ENCODE peak calls at places on chromosomes 2 and 18, in eight cellular contexts. V, N, W, P, H, C, U and K are unnamed samples.

GRCh38 chr2:116585654-116586053 is 1228.8 kb upstream of the DDX18 start:
- DNase-seq in V (no peak), N (no peak), W (no peak), P (no peak), H (no peak), C (no peak), U (no peak), K (no peak)

GRCh38 chr2:44713170-44713569 is 228.3 kb upstream of the SIX3 start:
- DNase-seq in V (no peak), N (no peak), W (peak), P (no peak), H (no peak), C (no peak), U (no peak), K (peak)

GRCh38 chr2:134372611-134373131 is 118.8 kb downstream of the MGAT5 start:
- DNase-seq in V (peak), N (peak), W (no peak), P (peak), H (peak), C (no peak), U (no peak), K (peak)

GRCh38 chr2:128469203-128469602 is 150.5 kb upstream of the HS6ST1 start:
- DNase-seq in V (no peak), N (no peak), W (no peak), P (no peak), H (no peak), C (no peak), U (no peak), K (peak)

GRCh38 chr2:26429779-26430654 is 28.3 kb downstream of the DRC1 start:
- DNase-seq in V (no peak), N (no peak), W (no peak), P (peak), H (no peak), C (no peak), U (no peak), K (no peak)

GRCh38 chr2:239778861-239779591 is 246.1 kb downstream of the NDUFA10 start:
- DNase-seq in V (no peak), N (no peak), W (no peak), P (no peak), H (no peak), C (no peak), U (no peak), K (no peak)

GRCh38 chr2:223701761-223702160 is 99.6 kb upstream of the SCG2 start:
- DNase-seq in V (no peak), N (no peak), W (no peak), P (no peak), H (no peak), C (no peak), U (no peak), K (no peak)

GRCh38 chr2:198273670-198274069 is 469.3 kb downstream of the PLCL1 start:
- DNase-seq in V (no peak), N (peak), W (no peak), P (no peak), H (peak), C (no peak), U (no peak), K (peak)

GRCh38 chr18:75008186-75008585 is 200.8 kb downstream of the PTGR3 start:
- DNase-seq in V (no peak), N (no peak), W (no peak), P (no peak), H (no peak), C (no peak), U (no peak), K (no peak)

GRCh38 chr2:217994776-217995274 is 8.0 kb downstream of the TNS1 start:
- DNase-seq in V (peak), N (peak), W (no peak), P (no peak), H (peak), C (no peak), U (no peak), K (peak)

GRCh38 chr18:54983041-54983686 is 23.9 kb upstream of the CCDC68 start:
- DNase-seq in V (peak), N (peak), W (peak), P (no peak), H (peak), C (peak), U (no peak), K (peak)

GRCh38 chr18:55651236-55651635 is 63.2 kb upstream of the TCF4 start:
- DNase-seq in V (no peak), N (no peak), W (no peak), P (no peak), H (no peak), C (no peak), U (no peak), K (peak)

GRCh38 chr18:32049393-32050161 is 31.0 kb downstream of the RNF125 start:
- DNase-seq in V (no peak), N (peak), W (peak), P (peak), H (no peak), C (no peak), U (peak), K (no peak)

GRCh38 chr2:107663632-107664031 is 163.1 kb upstream of the RGPD4 start:
- DNase-seq in V (no peak), N (no peak), W (no peak), P (no peak), H (no peak), C (no peak), U (no peak), K (no peak)

GRCh38 chr18:56560992-56561391 is 77.4 kb downstream of the TXNL1 start:
- DNase-seq in V (no peak), N (no peak), W (no peak), P (no peak), H (no peak), C (no peak), U (no peak), K (no peak)

GRCh38 chr2:43942001-43942400 is 53.8 kb downstream of the LRPPRC start:
- DNase-seq in V (no peak), N (peak), W (no peak), P (no peak), H (peak), C (no peak), U (no peak), K (peak)

GRCh38 chr2:191675807-191676667 is 1.9 kb upstream of the NABP1 start:
- DNase-seq in V (no peak), N (no peak), W (peak), P (peak), H (no peak), C (no peak), U (peak), K (peak)

GRCh38 chr2:95391641-95392310 is 10.7 kb upstream of the FAHD2A start:
- DNase-seq in V (no peak), N (no peak), W (no peak), P (no peak), H (no peak), C (peak), U (no peak), K (no peak)

GRCh38 chr18:49368876-49369440 is 91.5 kb downstream of the DYM start:
- DNase-seq in V (peak), N (peak), W (no peak), P (peak), H (no peak), C (peak), U (no peak), K (no peak)

GRCh38 chr2:150478206-150478974 is 9.1 kb downstream of the RND3 start:
- DNase-seq in V (peak), N (peak), W (no peak), P (no peak), H (no peak), C (no peak), U (no peak), K (no peak)

GRCh38 chr18:37532917-37533316 is 32.7 kb downstream of the CELF4 start:
- DNase-seq in V (no peak), N (no peak), W (no peak), P (no peak), H (no peak), C (no peak), U (no peak), K (no peak)

GRCh38 chr2:138415891-138416494 is 85.6 kb upstream of the SPOPL start:
- DNase-seq in V (peak), N (peak), W (no peak), P (no peak), H (peak), C (no peak), U (no peak), K (peak)

GRCh38 chr2:179580378-179581146 is 280.9 kb downstream of the ZNF385B start:
- DNase-seq in V (no peak), N (no peak), W (no peak), P (peak), H (no peak), C (peak), U (no peak), K (no peak)

GRCh38 chr2:169365093-169365483 is 2.8 kb upstream of the LRP2 start:
- DNase-seq in V (peak), N (peak), W (peak), P (no peak), H (no peak), C (no peak), U (no peak), K (no peak)

GRCh38 chr2:9655441-9656269 is 24.9 kb upstream of the YWHAQ start:
- DNase-seq in V (peak), N (peak), W (peak), P (no peak), H (peak), C (no peak), U (peak), K (peak)

GRCh38 chr2:23695214-23696162 is 231.4 kb downstream of the ATAD2B start:
- DNase-seq in V (no peak), N (no peak), W (no peak), P (peak), H (no peak), C (no peak), U (no peak), K (no peak)

GRCh38 chr2:178125862-178126261 is 13.6 kb downstream of the RBM45 start:
- DNase-seq in V (no peak), N (no peak), W (no peak), P (no peak), H (no peak), C (no peak), U (no peak), K (no peak)

GRCh38 chr2:36615214-36615613 is 17.2 kb upstream of the FEZ2 start:
- DNase-seq in V (peak), N (peak), W (no peak), P (no peak), H (peak), C (no peak), U (no peak), K (peak)

GRCh38 chr2:144596074-144596871 is 76.4 kb upstream of the ZEB2 start:
- DNase-seq in V (peak), N (peak), W (peak), P (no peak), H (peak), C (peak), U (no peak), K (peak)

GRCh38 chr2:196558506-196558905 is 81.0 kb upstream of the CCDC150 start:
- DNase-seq in V (no peak), N (no peak), W (no peak), P (no peak), H (no peak), C (no peak), U (no peak), K (no peak)

GRCh38 chr2:20584637-20585321 is 66.1 kb downstream of the HS1BP3 start:
- DNase-seq in V (peak), N (peak), W (no peak), P (peak), H (peak), C (peak), U (no peak), K (peak)

GRCh38 chr2:11100976-11101375 is 54.3 kb upstream of the SLC66A3 start:
- DNase-seq in V (no peak), N (no peak), W (no peak), P (no peak), H (no peak), C (no peak), U (no peak), K (no peak)

GRCh38 chr2:191225690-191226089 is 19.5 kb upstream of the MYO1B start:
- DNase-seq in V (peak), N (no peak), W (no peak), P (no peak), H (no peak), C (no peak), U (no peak), K (no peak)

GRCh38 chr2:65456074-65456473 is 23.7 kb upstream of the SPRED2 start:
- DNase-seq in V (peak), N (peak), W (no peak), P (no peak), H (peak), C (no peak), U (no peak), K (peak)

DNA sequence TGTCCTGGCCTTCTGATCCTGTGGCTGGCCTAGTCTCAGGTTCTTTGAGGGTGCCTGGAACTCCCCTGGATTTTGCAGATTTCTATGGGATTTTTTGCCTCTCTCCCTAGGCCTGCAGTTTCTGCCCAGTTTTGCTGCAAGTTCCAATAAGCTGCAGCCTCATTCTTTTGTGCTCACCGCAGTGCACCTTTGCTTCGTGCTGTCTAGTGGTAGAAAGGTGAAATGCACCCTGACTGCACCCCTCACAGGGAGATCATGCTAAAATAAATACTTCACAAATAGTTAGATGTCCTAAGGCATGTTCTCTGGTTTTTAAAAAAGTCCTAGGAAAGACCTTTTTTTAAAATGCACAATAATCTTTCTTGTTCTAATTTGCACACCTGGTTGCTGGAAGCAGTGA is 72.5 kb downstream of the GNAL start:
- DNase-seq in V (no peak), N (no peak), W (peak), P (no peak), H (no peak), C (peak), U (no peak), K (no peak)
- TF ChIP-seq CTCF in V (peak), N (no peak), W (peak), P (no peak), H (peak), C (peak), U (no peak), K (no peak)

GRCh38 chr18:59009846-59010245 is 129.8 kb upstream of the SEC11C start:
- DNase-seq in V (no peak), N (no peak), W (no peak), P (no peak), H (no peak), C (no peak), U (no peak), K (no peak)

GRCh38 chr18:59005266-59005665 is 134.4 kb upstream of the SEC11C start:
- DNase-seq in V (peak), N (peak), W (no peak), P (peak), H (peak), C (no peak), U (no peak), K (peak)

GRCh38 chr18:59011786-59012185 is 127.9 kb upstream of the SEC11C start:
- DNase-seq in V (no peak), N (no peak), W (no peak), P (no peak), H (no peak), C (no peak), U (no peak), K (no peak)

GRCh38 chr18:59006461-59007067 is 133.1 kb upstream of the SEC11C start:
- DNase-seq in V (peak), N (peak), W (no peak), P (no peak), H (peak), C (no peak), U (no peak), K (peak)

DNA sequence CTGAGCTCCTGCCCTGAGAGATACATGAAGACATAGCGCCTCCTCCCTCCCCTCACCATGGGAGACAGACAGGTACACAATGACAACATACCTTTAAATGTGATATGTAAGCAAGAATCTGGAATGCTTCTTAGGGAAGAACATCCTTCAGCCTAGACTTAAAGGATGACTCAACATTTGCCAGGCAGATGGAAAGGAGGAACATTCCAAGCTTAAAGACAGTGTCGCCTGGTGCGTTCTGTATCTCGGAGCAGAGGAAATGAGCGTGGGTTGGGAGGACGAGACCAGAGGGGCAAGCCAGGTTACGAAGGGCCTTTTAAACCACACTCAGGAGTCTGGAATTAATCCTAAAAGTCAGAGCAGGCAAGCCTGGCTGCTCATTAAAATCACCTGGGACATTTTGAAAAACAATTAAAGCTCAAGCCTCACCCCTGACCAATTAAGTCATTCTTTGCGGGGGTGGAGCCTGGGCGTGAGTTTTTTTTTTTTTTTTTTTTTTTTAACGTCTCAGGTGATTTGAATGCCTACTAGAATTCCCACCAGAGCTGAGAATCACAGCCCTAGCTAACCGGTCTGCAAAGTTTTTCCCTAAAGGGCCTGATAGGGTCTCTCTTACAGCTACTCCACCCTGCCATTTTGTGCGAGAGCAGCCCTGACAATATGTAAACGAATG is 131.2 kb upstream of the SEC11C start:
- DNase-seq in V (peak), N (peak), W (no peak), P (no peak), H (peak), C (no peak), U (no peak), K (peak)
- H3K4me3 ChIP-seq in V (no peak), N (no peak), W (no peak), P (no peak), H (no peak), C (no peak), U (no peak), K (no peak)

DNA sequence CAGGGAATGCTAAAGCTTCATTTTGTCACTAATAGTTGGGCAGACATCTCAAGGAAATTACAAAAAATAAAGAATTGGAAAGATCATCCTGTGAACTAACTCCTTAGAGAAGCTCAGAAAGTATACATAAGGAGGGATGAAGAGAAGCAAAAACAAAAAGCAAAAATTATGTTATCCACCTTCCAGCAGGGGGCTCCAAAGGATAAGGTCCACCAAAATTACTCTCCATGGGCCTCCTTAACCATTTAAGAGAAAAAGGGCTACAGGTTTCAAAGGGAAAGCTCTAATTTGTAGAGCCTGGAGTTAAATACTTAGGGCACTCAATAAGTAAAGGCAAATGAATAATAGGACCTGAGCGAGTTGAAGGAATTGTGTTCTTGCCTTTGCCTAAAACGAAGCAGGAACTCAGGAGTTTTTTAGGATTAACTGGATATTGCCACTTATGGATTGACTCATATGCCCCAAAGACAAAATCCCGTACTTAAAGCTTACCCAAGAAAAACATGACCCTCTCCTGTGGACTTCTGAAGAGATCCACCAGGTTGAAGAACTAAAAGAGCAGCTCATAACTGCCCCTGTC is 1167.9 kb downstream of the DSC3 start:
- DNase-seq in V (peak), N (peak), W (peak), P (no peak), H (peak), C (peak), U (no peak), K (peak)
- TF ChIP-seq CTCF in V (peak), N (peak), W (peak), P (peak), H (peak), C (peak), U (no peak), K (peak)

DNA sequence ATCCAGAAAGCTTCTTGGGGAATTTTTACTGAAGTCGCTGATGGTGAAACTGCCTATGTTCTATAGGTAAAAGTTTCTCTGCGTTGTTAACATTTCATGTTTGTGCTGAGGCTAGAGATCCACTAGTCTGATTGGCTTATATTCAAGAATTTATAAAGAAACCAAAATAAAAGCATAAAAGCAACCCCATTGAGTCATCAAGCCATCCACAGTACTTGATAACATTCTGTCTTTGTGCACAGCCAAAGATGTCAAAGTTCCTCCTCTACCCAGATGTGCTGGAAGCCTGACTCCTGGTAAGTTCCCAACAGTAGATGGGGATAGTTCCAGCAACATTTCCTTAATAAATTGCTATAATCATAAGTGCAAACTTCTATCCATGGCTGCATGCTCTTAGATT is 107.8 kb downstream of the TANC1 start:
- DNase-seq in V (peak), N (peak), W (no peak), P (no peak), H (peak), C (no peak), U (no peak), K (peak)
- H3K4me3 ChIP-seq in V (no peak), N (no peak), W (no peak), P (no peak), H (no peak), C (no peak), U (no peak), K (no peak)

GRCh38 chr2:175167792-175168563 is at the start of gene ATF2:
- DNase-seq in V (peak), N (peak), W (peak), P (peak), H (peak), C (peak), U (peak), K (peak)
- TF ChIP-seq CTCF in V (no peak), N (peak), W (no peak), P (no peak), H (no peak), C (peak), U (no peak), K (no peak)